ENCODE peak calls at places on chromosome 19, in six cellular contexts. Y, T, D, V, O and R are unnamed samples.

GRCh38 chr19:17605761-17606745 is 50.6 kb downstream of the COLGALT1 start:
- DNase-seq in V (peak; percentile 64), O (peak; percentile 82), T (peak; percentile 59), Y (peak; percentile 72), D (peak; percentile 80), R (peak; percentile 88)

GRCh38 chr19:4304509-4305252 is at the start of gene FSD1:
- DNase-seq in D (no peak), V (no peak), T (no peak), O (peak; percentile 42), Y (no peak), R (peak; percentile 63)

GRCh38 chr19:13095393-13095784 is 7.3 kb downstream of the LYL1 start:
- DNase-seq in D (peak; percentile 44), O (peak; percentile 82), V (no peak), T (no peak), Y (no peak), R (peak; percentile 52)

GRCh38 chr19:2408247-2408646 is 19.1 kb downstream of the TIMM13 start:
- DNase-seq in V (no peak), T (no peak), O (no peak), D (no peak), Y (no peak), R (no peak)

GRCh38 chr19:38441660-38442348 is 8.3 kb downstream of the RYR1 start:
- DNase-seq in T (no peak), O (no peak), D (no peak), Y (no peak), V (no peak), R (no peak)

GRCh38 chr19:48900477-48901452 is 653 bp downstream of the NUCB1 start:
- DNase-seq in Y (no peak), V (no peak), D (no peak), O (no peak), T (no peak), R (peak; percentile 73)

GRCh38 chr19:10420444-10421239 is at the start of gene PDE4A:
- DNase-seq in T (no peak), O (no peak), V (no peak), Y (no peak), D (no peak), R (peak; percentile 81)

GRCh38 chr19:4067396-4068057 is 828 bp upstream of the ZBTB7A start:
- DNase-seq in O (no peak), Y (no peak), T (no peak), V (no peak), D (peak; percentile 54), R (peak; percentile 89)

GRCh38 chr19:1244693-1245451 is 3.3 kb downstream of the ATP5F1D start:
- DNase-seq in Y (peak; percentile 85), D (peak; percentile 86), O (no peak), T (peak; percentile 88), V (no peak), R (no peak)

GRCh38 chr19:33441277-33441699 is 67.8 kb downstream of the CEBPG start:
- DNase-seq in Y (no peak), T (no peak), V (no peak), O (no peak), D (no peak), R (peak; percentile 63)

GRCh38 chr19:30881986-30882385 is 467.2 kb downstream of the TSHZ3 start:
- DNase-seq in O (no peak), D (no peak), Y (no peak), T (no peak), V (no peak), R (no peak)

GRCh38 chr19:4555657-4556561 is 3.6 kb downstream of the SEMA6B start:
- DNase-seq in Y (peak; percentile 46), O (no peak), T (no peak), V (no peak), D (no peak), R (peak; percentile 90)

GRCh38 chr19:43563816-43564215 is 11.5 kb downstream of the XRCC1 start:
- DNase-seq in T (no peak), Y (no peak), V (no peak), O (no peak), D (no peak), R (no peak)

GRCh38 chr19:42069619-42070293 is at the start of gene GRIK5:
- DNase-seq in O (no peak), V (no peak), D (no peak), T (no peak), Y (no peak), R (no peak)

GRCh38 chr19:54662730-54663129 is at the start of gene LILRB4:
- DNase-seq in D (peak; percentile 58), V (no peak), T (no peak), O (no peak), Y (peak; percentile 32), R (no peak)

GRCh38 chr19:3343619-3344502 is 22.5 kb upstream of the NFIC start:
- DNase-seq in V (peak; percentile 83), D (peak; percentile 93), Y (peak; percentile 74), T (peak; percentile 78), O (peak; percentile 49), R (no peak)

GRCh38 chr19:41997851-41998229 is 3.8 kb upstream of the ATP1A3 start:
- DNase-seq in O (no peak), V (no peak), T (no peak), Y (no peak), D (no peak), R (no peak)

GRCh38 chr19:30178721-30179402 is 193.3 kb upstream of the ZNF536 start:
- DNase-seq in V (no peak), O (no peak), Y (no peak), T (no peak), D (no peak), R (no peak)

GRCh38 chr19:10553943-10554381 is 10.3 kb downstream of the ATG4D start:
- DNase-seq in Y (peak; percentile 46), T (peak; percentile 29), D (peak; percentile 29), O (peak; percentile 81), V (no peak), R (no peak)

GRCh38 chr19:40512473-40513344 is 45.9 kb downstream of the SPTBN4 start:
- DNase-seq in D (no peak), Y (no peak), T (peak; percentile 27), V (no peak), O (no peak), R (peak; percentile 54)

GRCh38 chr19:15871570-15871969 is 26.3 kb downstream of the CYP4F2 start:
- DNase-seq in V (no peak), T (no peak), Y (peak; percentile 11), D (no peak), O (no peak), R (no peak)
- TF ChIP-seq POLR2A in V (no peak), T (no peak), Y (no peak), D (no peak), O (no peak), R (no peak)

GRCh38 chr19:37172368-37173366 is at the start of gene ZNF585A:
- DNase-seq in D (peak; percentile 96), O (peak; percentile 90), V (peak; percentile 76), Y (peak; percentile 92), T (peak; percentile 93), R (peak; percentile 92)
- TF ChIP-seq POLR2A in D (peak; percentile 50), O (peak; percentile 27), V (peak; percentile 21), Y (no peak), T (no peak), R (peak; percentile 53)

DNA sequence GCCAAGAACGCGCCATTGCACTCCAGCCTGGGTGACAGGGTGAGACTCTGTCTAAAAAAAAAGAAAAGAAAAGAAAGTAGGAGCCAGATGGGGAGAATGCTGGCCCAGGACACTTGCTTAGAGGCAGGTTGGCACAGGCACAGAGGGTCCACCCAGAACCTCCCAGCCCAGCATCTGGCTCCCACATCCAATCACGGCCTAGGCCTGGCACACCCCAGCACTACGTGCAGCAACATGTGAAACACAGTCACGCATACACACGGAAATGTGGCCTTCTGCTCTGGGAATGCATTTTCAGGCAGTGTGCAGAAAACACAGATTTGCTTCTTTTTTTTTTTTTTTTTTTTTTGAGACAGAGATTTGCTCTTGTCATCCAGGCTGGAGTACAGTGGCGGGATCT is 20.9 kb upstream of the FOSB start:
- DNase-seq in O (no peak), T (no peak), D (no peak), V (no peak), Y (no peak), R (no peak)
- TF ChIP-seq POLR2A in O (no peak), T (no peak), D (no peak), V (no peak), Y (no peak), R (no peak)

GRCh38 chr19:46860846-46861690 is at the start of gene ARHGAP35:
- DNase-seq in O (no peak), Y (peak; percentile 43), T (no peak), D (peak; percentile 75), V (no peak), R (peak; percentile 56)

GRCh38 chr19:46860125-46860845 is 512 bp upstream of the ARHGAP35 start:
- DNase-seq in Y (peak; percentile 98), T (peak; percentile 98), V (peak; percentile 97), O (peak; percentile 97), D (peak; percentile 98), R (peak; percentile 99)

GRCh38 chr19:46859637-46860124 is 1.1 kb upstream of the ARHGAP35 start:
- DNase-seq in D (no peak), V (peak; percentile 84), Y (peak; percentile 62), T (peak; percentile 46), O (no peak), R (no peak)

GRCh38 chr19:46852830-46853229 is 2.2 kb upstream of the AP2S1 start:
- DNase-seq in T (no peak), D (no peak), O (no peak), V (no peak), Y (no peak), R (no peak)

GRCh38 chr19:46856062-46857022 is 4.5 kb upstream of the ARHGAP35 start:
- DNase-seq in Y (peak; percentile 96), O (peak; percentile 92), D (peak; percentile 98), V (peak; percentile 95), T (peak; percentile 96), R (peak; percentile 94)
- TF ChIP-seq POLR2A in Y (no peak), O (no peak), D (peak; percentile 21), V (peak; percentile 29), T (no peak), R (no peak)

GRCh38 chr19:52734893-52735661 is at the start of gene ZNF611:
- DNase-seq in O (peak; percentile 99), D (peak; percentile 99), T (peak; percentile 100), Y (peak; percentile 100), V (peak; percentile 98), R (peak; percentile 96)
- TF ChIP-seq POLR2A in O (peak; percentile 91), D (peak; percentile 92), T (peak; percentile 62), Y (peak; percentile 93), V (peak; percentile 88), R (peak; percentile 84)

GRCh38 chr19:19460761-19461265 is 54.5 kb downstream of the TSSK6 start:
- DNase-seq in V (peak; percentile 33), O (peak; percentile 55), T (peak; percentile 40), D (peak; percentile 73), Y (peak; percentile 52), R (no peak)
- TF ChIP-seq POLR2A in V (peak; percentile 33), O (no peak), T (no peak), D (peak; percentile 13), Y (no peak), R (no peak)

DNA sequence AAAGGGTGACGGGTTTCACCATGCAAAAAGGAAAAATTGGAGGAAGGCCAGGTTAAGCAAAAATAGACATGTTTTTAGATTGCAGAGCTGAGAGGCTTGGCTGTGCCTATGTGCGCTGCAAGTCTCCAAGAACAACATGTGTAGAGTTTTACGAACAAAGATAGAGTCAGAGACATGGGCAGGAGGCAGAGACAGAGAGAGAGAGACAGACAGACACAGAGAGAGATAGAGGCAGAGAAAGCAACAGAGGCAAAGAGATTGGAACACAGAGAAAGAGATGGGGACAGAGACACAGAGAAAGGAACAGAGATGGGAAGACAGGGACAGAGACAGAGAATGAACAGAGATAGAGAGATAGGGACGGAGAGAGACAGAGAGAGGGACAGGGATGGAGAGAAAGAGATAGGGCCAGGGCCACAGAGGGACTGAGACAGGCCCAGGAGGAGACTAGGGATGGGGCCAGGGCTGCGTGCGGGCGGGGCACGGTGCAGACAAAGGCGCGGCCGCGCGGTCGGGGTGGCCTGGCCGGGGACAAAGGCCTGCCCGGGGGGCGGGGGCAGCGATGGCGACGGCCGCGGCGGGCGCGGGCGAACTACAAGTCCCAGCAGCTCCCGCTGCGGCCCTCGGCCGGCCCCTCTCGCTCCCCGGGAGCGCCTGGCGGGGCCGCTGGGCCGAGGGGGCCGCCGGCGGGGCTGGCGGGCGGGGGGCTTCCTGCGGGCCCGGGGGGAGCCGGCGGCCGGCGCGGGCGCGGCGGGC is at the start of gene ZNF358:
- DNase-seq in O (no peak), Y (peak; percentile 86), D (peak; percentile 73), T (peak; percentile 78), V (peak; percentile 43), R (no peak)
- TF ChIP-seq POLR2A in O (peak; percentile 34), Y (peak; percentile 18), D (no peak), T (no peak), V (no peak), R (no peak)